ENCODE peak calls at places on chromosomes 1 and 21, in seven cellular contexts. T is K562, A is sigmoid colon, Z is tibial nerve, G is adrenal gland, C is endothelial cell of umbilical vein, H is heart left ventricle. V is an unnamed sample. For H3K4me1, the result is how much of the 10 kb centered on the place peaks cover.

GRCh38 chr1:231724876-231725647 is 98.5 kb downstream of the DISC1 start:
- DNase-seq in T (peak), A (no peak), Z (no peak), G (peak), C (peak), H (no peak), V (peak)

GRCh38 chr1:154556422-154556821 is 2.0 kb downstream of the UBE2Q1 start:
- DNase-seq in T (no peak), A (no peak), Z (no peak), G (no peak), C (no peak), H (no peak), V (peak)

GRCh38 chr21:34594566-34595234 is 20.2 kb downstream of the RCAN1 start:
- DNase-seq in T (no peak), A (no peak), Z (no peak), G (no peak), C (no peak), H (no peak), V (no peak)

GRCh38 chr1:11158720-11159321 is 30.3 kb upstream of the ANGPTL7 start:
- DNase-seq in T (no peak), A (peak), Z (no peak), G (no peak), C (peak), H (no peak), V (no peak)

GRCh38 chr1:227947678-227948492 is at the start of gene WNT9A:
- DNase-seq in T (peak), A (peak), Z (no peak), G (peak), C (peak), H (peak), V (peak)

GRCh38 chr1:38028105-38028591 is 15.6 kb downstream of the UTP11 start:
- DNase-seq in T (no peak), A (no peak), Z (no peak), G (no peak), C (no peak), H (no peak), V (no peak)

GRCh38 chr1:32485554-32486255 is 20.8 kb downstream of the ZBTB8B start:
- DNase-seq in T (no peak), A (no peak), Z (no peak), G (no peak), C (no peak), H (no peak), V (no peak)

GRCh38 chr1:63317007-63317813 is 5.2 kb upstream of the FOXD3 start:
- DNase-seq in T (peak), A (peak), Z (no peak), G (peak), C (peak), H (peak), V (peak)

GRCh38 chr1:40922969-40923368 is 56.5 kb upstream of the CTPS1 start:
- DNase-seq in T (no peak), A (peak), Z (no peak), G (no peak), C (no peak), H (no peak), V (peak)

GRCh38 chr1:227786673-227787512 is 28.6 kb upstream of the PRSS38 start:
- DNase-seq in T (no peak), A (no peak), Z (peak), G (peak), C (no peak), H (no peak), V (peak)

GRCh38 chr1:84434756-84435142 is 36.5 kb downstream of the DNASE2B start:
- DNase-seq in T (no peak), A (no peak), Z (no peak), G (no peak), C (no peak), H (no peak), V (no peak)

GRCh38 chr1:210726621-210727020 is 397.9 kb downstream of the HHAT start:
- DNase-seq in T (peak), A (no peak), Z (peak), G (no peak), C (no peak), H (no peak), V (peak)

GRCh38 chr1:67814121-67814772 is 19.0 kb downstream of the GNG12 start:
- DNase-seq in T (no peak), A (no peak), Z (no peak), G (no peak), C (peak), H (no peak), V (no peak)

GRCh38 chr1:18668750-18669404 is 38.2 kb downstream of the PAX7 start:
- DNase-seq in T (no peak), A (no peak), Z (no peak), G (no peak), C (no peak), H (no peak), V (no peak)

GRCh38 chr1:216617081-216617480 is 106.1 kb downstream of the ESRRG start:
- DNase-seq in T (no peak), A (no peak), Z (no peak), G (no peak), C (no peak), H (no peak), V (no peak)

GRCh38 chr1:225763815-225764548 is 13.6 kb upstream of the SRP9 start:
- DNase-seq in T (no peak), A (no peak), Z (no peak), G (peak), C (peak), H (no peak), V (no peak)

GRCh38 chr1:37288900-37289299 is 185.5 kb upstream of the ZC3H12A start:
- DNase-seq in T (peak), A (no peak), Z (no peak), G (no peak), C (no peak), H (no peak), V (no peak)

GRCh38 chr1:77139389-77139788 is 79.8 kb downstream of the PIGK start:
- DNase-seq in T (no peak), A (no peak), Z (no peak), G (no peak), C (no peak), H (no peak), V (no peak)

GRCh38 chr1:76084685-76085084 is 10.1 kb downstream of the ST6GALNAC3 start:
- DNase-seq in T (no peak), A (no peak), Z (no peak), G (no peak), C (no peak), H (no peak), V (no peak)

GRCh38 chr1:208614610-208615009 is 370.4 kb upstream of the PLXNA2 start:
- DNase-seq in T (no peak), A (no peak), Z (no peak), G (no peak), C (no peak), H (no peak), V (no peak)

GRCh38 chr1:14987829-14988603 is 165.5 kb upstream of the TMEM51 start:
- DNase-seq in T (no peak), A (peak), Z (no peak), G (no peak), C (no peak), H (no peak), V (no peak)

GRCh38 chr1:70754711-70755110 is 292.9 kb downstream of the PTGER3 start:
- DNase-seq in T (no peak), A (no peak), Z (no peak), G (no peak), C (no peak), H (no peak), V (no peak)

GRCh38 chr1:23376890-23377811 is 7.5 kb upstream of the ZNF436 start:
- DNase-seq in T (peak), A (peak), Z (no peak), G (peak), C (peak), H (no peak), V (peak)

GRCh38 chr21:44793269-44794030 is 8.2 kb downstream of the UBE2G2 start:
- DNase-seq in T (peak), A (no peak), Z (peak), G (peak), C (peak), H (peak), V (peak)

GRCh38 chr21:25639922-25640670 is 1.0 kb downstream of the JAM2 start:
- DNase-seq in T (no peak), A (peak), Z (peak), G (peak), C (peak), H (peak), V (peak)

GRCh38 chr1:40776236-40777072 is 7.1 kb upstream of the KCNQ4 start:
- DNase-seq in T (no peak), A (no peak), Z (no peak), G (no peak), C (no peak), H (no peak), V (no peak)

GRCh38 chr1:104019675-104020049 is 270.0 kb downstream of the AMY1C start:
- DNase-seq in T (no peak), A (no peak), Z (no peak), G (no peak), C (no peak), H (no peak), V (no peak)

GRCh38 chr1:183180634-183181056 is 5.4 kb upstream of the LAMC2 start:
- DNase-seq in T (no peak), A (no peak), Z (peak), G (no peak), C (peak), H (peak), V (peak)

GRCh38 chr1:155136728-155137127 is 1.1 kb downstream of the SLC50A1 start:
- DNase-seq in T (no peak), A (no peak), Z (no peak), G (no peak), C (peak), H (no peak), V (no peak)

DNA sequence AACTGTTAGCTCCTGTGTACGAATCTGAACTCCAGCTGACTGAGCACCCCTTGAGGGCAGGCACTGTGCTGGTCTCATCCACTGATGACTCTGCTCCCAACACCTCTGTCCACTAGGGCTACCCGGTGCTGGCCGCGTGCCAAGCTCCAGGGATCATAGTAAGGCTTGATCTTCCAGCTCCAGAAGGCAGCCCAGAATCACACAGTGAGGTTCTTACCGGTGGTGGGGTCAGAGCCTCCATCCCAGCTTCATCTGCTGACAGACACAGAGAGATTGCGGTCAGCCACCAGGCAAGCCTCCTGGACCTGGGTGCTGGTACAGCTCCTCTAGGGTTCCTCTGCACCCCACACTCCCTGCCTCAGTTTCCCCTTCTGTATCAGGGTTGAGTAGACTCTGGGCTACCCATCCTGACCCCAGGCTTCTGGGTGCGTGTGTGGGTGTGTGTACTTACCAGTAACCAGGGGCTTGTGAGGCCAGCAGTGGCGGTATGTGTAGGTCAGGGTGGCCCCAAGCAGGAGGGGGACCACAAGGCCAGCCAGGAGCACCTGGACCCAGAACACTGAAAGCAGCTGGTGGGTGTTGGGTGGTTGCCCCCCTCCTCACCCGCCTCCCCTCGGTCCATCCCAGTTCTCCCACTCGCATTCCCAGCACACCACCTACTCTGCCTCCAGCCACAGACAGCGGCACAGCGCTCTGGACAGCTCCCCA is 3.4 kb downstream of the TNFRSF25 start:
- DNase-seq in T (no peak), A (no peak), Z (no peak), G (no peak), C (no peak), H (no peak), V (no peak)
- H3K4me1 ChIP-seq in T (half or more), A (under half), Z (under half), G (under half), C (under half), H (under half), V (under half)

GRCh38 chr1:165631403-165632151 is 543 bp downstream of the MGST3 start:
- DNase-seq in T (peak), A (peak), Z (peak), G (peak), C (peak), H (peak), V (peak)
- TF ChIP-seq CTCF in T (peak), A (no peak), Z (no peak), G (no peak), C (no peak), H (no peak), V (no peak)

GRCh38 chr1:17012775-17013501 is 1.2 kb upstream of the ATP13A2 start:
- DNase-seq in T (no peak), A (peak), Z (no peak), G (no peak), C (no peak), H (no peak), V (no peak)

GRCh38 chr1:17009706-17010105 is 2.0 kb downstream of the ATP13A2 start:
- DNase-seq in T (peak), A (no peak), Z (no peak), G (no peak), C (no peak), H (no peak), V (no peak)

GRCh38 chr1:17013598-17014320 is 2.0 kb upstream of the ATP13A2 start:
- DNase-seq in T (peak), A (peak), Z (peak), G (no peak), C (no peak), H (no peak), V (no peak)

GRCh38 chr1:17010601-17011438 is 908 bp downstream of the ATP13A2 start:
- DNase-seq in T (no peak), A (no peak), Z (peak), G (peak), C (peak), H (peak), V (peak)

DNA sequence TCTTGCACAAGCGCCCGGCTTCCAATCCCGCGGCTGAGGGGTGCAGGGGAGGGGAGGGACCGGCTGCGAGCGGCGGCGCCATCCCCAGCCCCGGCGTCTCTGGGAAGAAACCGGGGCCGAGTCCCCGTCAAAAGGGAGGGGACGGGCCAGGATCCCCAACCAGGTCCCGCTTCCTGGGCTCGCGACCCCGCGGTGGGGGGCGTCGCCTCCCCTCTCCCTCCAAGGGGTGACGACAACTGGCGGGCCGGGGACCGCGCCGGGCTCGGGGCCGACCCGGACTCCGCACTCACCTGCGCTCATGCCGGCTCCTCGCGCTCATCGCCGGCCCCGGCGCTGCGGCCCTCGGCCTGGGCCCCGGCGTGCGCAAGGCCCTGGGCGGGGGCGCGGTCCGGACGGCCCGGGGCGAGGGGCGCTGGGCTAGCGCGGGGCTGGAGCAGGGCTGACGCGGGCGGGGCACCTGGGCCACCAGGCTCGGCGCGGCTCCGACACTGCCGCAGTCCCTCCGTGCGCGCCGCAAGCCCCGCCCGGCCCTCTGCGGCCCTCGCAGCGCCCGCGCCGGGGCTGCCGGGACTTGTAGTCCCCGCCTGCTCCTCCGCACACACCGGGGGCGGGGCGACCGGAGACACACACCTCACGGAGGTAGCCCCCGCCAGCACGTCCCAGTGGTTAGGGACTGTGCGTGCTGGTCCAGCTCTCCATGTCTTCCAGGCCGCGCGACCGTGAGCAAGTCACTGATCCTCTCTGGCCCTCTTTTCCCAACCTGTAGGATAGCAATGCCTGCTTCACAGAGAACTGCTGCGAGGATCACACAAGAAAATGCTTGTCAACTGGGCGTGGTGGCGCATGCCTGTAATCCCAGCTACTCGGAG is at the start of gene ATP13A2:
- DNase-seq in T (peak), A (peak), Z (peak), G (peak), C (peak), H (peak), V (peak)
- TF ChIP-seq POLR2A in T (no peak), A (no peak), Z (no peak), G (peak), C (no peak), H (no peak), V (peak)

GRCh38 chr21:31180256-31181088 is 142.2 kb upstream of the KRTAP19-8 start:
- DNase-seq in T (peak), A (no peak), Z (peak), G (no peak), C (peak), H (no peak), V (no peak)
- H3K4me1 ChIP-seq in T (under half), A (under half), Z (under half), G (under half), C (under half), H (under half), V (under half)

GRCh38 chr1:44994306-44994898 is 8.0 kb upstream of the EIF2B3 start:
- DNase-seq in T (no peak), A (no peak), Z (no peak), G (no peak), C (no peak), H (no peak), V (no peak)
- TF ChIP-seq CTCF in T (no peak), A (no peak), Z (no peak), G (no peak), C (no peak), H (no peak), V (no peak)

GRCh38 chr1:150151291-150152181 is 1.8 kb downstream of the PLEKHO1 start:
- DNase-seq in T (peak), A (peak), Z (no peak), G (no peak), C (no peak), H (peak), V (peak)
- TF ChIP-seq POLR2A in T (no peak), A (peak), Z (no peak), G (no peak), C (no peak), H (no peak), V (no peak)

V was measured in thyroid gland.